ENCODE peak calls at places on chromosomes 6 and 20, in ten cellular contexts. A, F, J, D, V, Q, U, X, C and B are unnamed samples.

GRCh38 chr6:166382500-166382932 is 224 bp downstream of the MPC1 start:
- DNase-seq in U (no peak), C (peak), D (no peak), J (no peak), V (no peak), X (no peak), F (no peak), Q (no peak), A (no peak), B (no peak)

GRCh38 chr6:44456070-44456965 is 68.8 kb downstream of the CDC5L start:
- DNase-seq in U (peak), A (no peak), X (no peak), F (peak), J (no peak), C (no peak), V (no peak), Q (no peak), D (no peak), B (no peak)

GRCh38 chr6:158476389-158476788 is 83.5 kb upstream of the TMEM181 start:
- DNase-seq in C (no peak), Q (no peak), U (no peak), X (no peak), J (no peak), V (no peak), A (no peak), F (no peak), D (no peak), B (no peak)

GRCh38 chr6:22929228-22929627 is 359.9 kb downstream of the HDGFL1 start:
- DNase-seq in J (no peak), C (no peak), F (no peak), D (no peak), V (no peak), A (no peak), U (peak), Q (no peak), X (no peak), B (no peak)

GRCh38 chr6:132401120-132401940 is at the start of gene MOXD1:
- DNase-seq in V (peak), D (peak), U (peak), J (no peak), Q (no peak), A (peak), F (peak), X (no peak), C (peak), B (peak)

GRCh38 chr6:128784266-128784665 is 98.7 kb upstream of the LAMA2 start:
- DNase-seq in F (no peak), J (no peak), U (no peak), A (no peak), V (no peak), D (no peak), C (no peak), X (no peak), Q (no peak), B (no peak)

GRCh38 chr6:2765896-2766766 is 938 bp downstream of the WRNIP1 start:
- DNase-seq in Q (no peak), V (peak), F (peak), U (peak), X (peak), C (peak), J (peak), D (peak), A (peak), B (no peak)

GRCh38 chr6:127938701-127939100 is 37.8 kb upstream of the THEMIS start:
- DNase-seq in V (no peak), A (no peak), J (no peak), X (no peak), Q (no peak), C (no peak), D (no peak), F (no peak), U (peak), B (no peak)

GRCh38 chr20:53950031-53950430 is 120.4 kb downstream of the BCAS1 start:
- DNase-seq in F (no peak), V (no peak), D (no peak), U (peak), X (no peak), C (no peak), A (no peak), J (no peak), Q (no peak), B (no peak)

GRCh38 chr6:11354019-11354418 is 121.6 kb upstream of the NEDD9 start:
- DNase-seq in X (peak), V (peak), Q (no peak), D (no peak), F (no peak), A (no peak), C (no peak), U (peak), J (peak), B (no peak)

GRCh38 chr6:72716916-72717315 is 95.1 kb downstream of the KCNQ5 start:
- DNase-seq in V (no peak), U (no peak), D (no peak), J (no peak), A (no peak), C (no peak), X (no peak), F (no peak), Q (no peak), B (no peak)

GRCh38 chr6:81814365-81815109 is 62.1 kb upstream of the TENT5A start:
- DNase-seq in V (no peak), F (no peak), Q (no peak), U (peak), X (no peak), D (no peak), A (no peak), C (no peak), J (no peak), B (no peak)

GRCh38 chr6:34644716-34645115 is 51.9 kb downstream of the ILRUN start:
- DNase-seq in C (no peak), Q (no peak), D (no peak), V (no peak), A (no peak), U (peak), F (no peak), X (no peak), J (no peak), B (no peak)

GRCh38 chr6:123925360-123925759 is 121.7 kb downstream of the NKAIN2 start:
- DNase-seq in F (no peak), X (no peak), A (no peak), J (no peak), C (no peak), D (no peak), V (no peak), U (no peak), Q (peak), B (no peak)

GRCh38 chr6:43383021-43383667 is 13.7 kb upstream of the ZNF318 start:
- DNase-seq in U (peak), D (no peak), V (no peak), Q (no peak), J (no peak), A (no peak), F (no peak), X (no peak), C (no peak), B (no peak)

GRCh38 chr20:675453-676314 is at the start of gene SCRT2:
- DNase-seq in V (no peak), U (peak), C (peak), A (peak), Q (no peak), J (no peak), D (peak), F (peak), X (peak), B (peak)